ENCODE peak calls at places on chromosomes 16 and 17, in six cellular contexts. One of them, this sample, is unnamed. For H3K4me1, the result is how much of the 10 kb centered on the place peaks cover.

GRCh38 chr17:43740541-43740940 is 18.1 kb downstream of the SOST start:
- DNase-seq in right atrium auricular region: no peak
- DNase-seq in hepatocyte: no peak
- DNase-seq in heart right ventricle: no peak
- DNase-seq in testis: no peak
- DNase-seq in IMR-90: peak
- DNase-seq in this sample: no peak

GRCh38 chr17:10013360-10014112 is 108.5 kb upstream of the RCVRN start:
- DNase-seq in right atrium auricular region: no peak
- DNase-seq in hepatocyte: no peak
- DNase-seq in heart right ventricle: no peak
- DNase-seq in testis: no peak
- DNase-seq in IMR-90: peak
- DNase-seq in this sample: no peak

GRCh38 chr17:27976331-27976730 is 66.1 kb upstream of the NLK start:
- DNase-seq in right atrium auricular region: no peak
- DNase-seq in hepatocyte: no peak
- DNase-seq in heart right ventricle: no peak
- DNase-seq in testis: no peak
- DNase-seq in IMR-90: no peak
- DNase-seq in this sample: no peak

GRCh38 chr17:58576679-58577367 is 62.4 kb upstream of the MTMR4 start:
- DNase-seq in right atrium auricular region: no peak
- DNase-seq in hepatocyte: peak
- DNase-seq in heart right ventricle: no peak
- DNase-seq in testis: no peak
- DNase-seq in IMR-90: no peak
- DNase-seq in this sample: no peak

GRCh38 chr16:67803894-67804293 is 2.5 kb downstream of the RANBP10 start:
- DNase-seq in right atrium auricular region: no peak
- DNase-seq in hepatocyte: no peak
- DNase-seq in heart right ventricle: no peak
- DNase-seq in testis: no peak
- DNase-seq in IMR-90: no peak
- DNase-seq in this sample: no peak

GRCh38 chr17:38794221-38794620 is 5.1 kb downstream of the PIP4K2B start:
- DNase-seq in right atrium auricular region: no peak
- DNase-seq in hepatocyte: no peak
- DNase-seq in heart right ventricle: no peak
- DNase-seq in testis: no peak
- DNase-seq in IMR-90: no peak
- DNase-seq in this sample: no peak

GRCh38 chr17:73645050-73645871 is 1.0 kb upstream of the SDK2 start:
- DNase-seq in right atrium auricular region: no peak
- DNase-seq in hepatocyte: peak
- DNase-seq in heart right ventricle: peak
- DNase-seq in testis: peak
- DNase-seq in IMR-90: no peak
- DNase-seq in this sample: no peak

GRCh38 chr17:1485311-1485747 is 7.2 kb downstream of the MYO1C start:
- DNase-seq in right atrium auricular region: no peak
- DNase-seq in hepatocyte: peak
- DNase-seq in heart right ventricle: peak
- DNase-seq in testis: no peak
- DNase-seq in IMR-90: no peak
- DNase-seq in this sample: no peak

GRCh38 chr17:28975031-28975430 is 23.7 kb upstream of the PHF12 start:
- DNase-seq in right atrium auricular region: no peak
- DNase-seq in hepatocyte: no peak
- DNase-seq in heart right ventricle: no peak
- DNase-seq in testis: no peak
- DNase-seq in IMR-90: no peak
- DNase-seq in this sample: no peak

GRCh38 chr17:9924735-9925191 is 19.7 kb upstream of the RCVRN start:
- DNase-seq in right atrium auricular region: no peak
- DNase-seq in hepatocyte: peak
- DNase-seq in heart right ventricle: no peak
- DNase-seq in testis: peak
- DNase-seq in IMR-90: peak
- DNase-seq in this sample: no peak

GRCh38 chr16:82280867-82281266 is 110.8 kb upstream of the MPHOSPH6 start:
- DNase-seq in right atrium auricular region: no peak
- DNase-seq in hepatocyte: no peak
- DNase-seq in heart right ventricle: no peak
- DNase-seq in testis: no peak
- DNase-seq in IMR-90: no peak
- DNase-seq in this sample: no peak

GRCh38 chr17:45225051-45225700 is 3.5 kb downstream of the FMNL1 start:
- DNase-seq in right atrium auricular region: no peak
- DNase-seq in hepatocyte: no peak
- DNase-seq in heart right ventricle: no peak
- DNase-seq in testis: no peak
- DNase-seq in IMR-90: no peak
- DNase-seq in this sample: no peak

GRCh38 chr16:83967838-83968482 is at the start of gene NECAB2:
- DNase-seq in right atrium auricular region: no peak
- DNase-seq in hepatocyte: peak
- DNase-seq in heart right ventricle: peak
- DNase-seq in testis: peak
- DNase-seq in IMR-90: peak
- DNase-seq in this sample: no peak

GRCh38 chr17:76262732-76263344 is 2.3 kb upstream of the UBALD2 start:
- DNase-seq in right atrium auricular region: no peak
- DNase-seq in hepatocyte: peak
- DNase-seq in heart right ventricle: no peak
- DNase-seq in testis: no peak
- DNase-seq in IMR-90: no peak
- DNase-seq in this sample: no peak

GRCh38 chr17:42706732-42707131 is 24.4 kb downstream of the CNTNAP1 start:
- DNase-seq in right atrium auricular region: no peak
- DNase-seq in hepatocyte: no peak
- DNase-seq in heart right ventricle: no peak
- DNase-seq in testis: no peak
- DNase-seq in IMR-90: no peak
- DNase-seq in this sample: no peak

GRCh38 chr17:56786989-56787482 is 46.7 kb downstream of the C17orf67 start:
- DNase-seq in right atrium auricular region: no peak
- DNase-seq in hepatocyte: peak
- DNase-seq in heart right ventricle: no peak
- DNase-seq in testis: no peak
- DNase-seq in IMR-90: peak
- DNase-seq in this sample: no peak

GRCh38 chr16:65572156-65572555 is 450.3 kb upstream of the CDH11 start:
- DNase-seq in right atrium auricular region: no peak
- DNase-seq in hepatocyte: no peak
- DNase-seq in heart right ventricle: no peak
- DNase-seq in testis: no peak
- DNase-seq in IMR-90: peak
- DNase-seq in this sample: no peak

GRCh38 chr16:15434425-15435215 is at the start of gene BMERB1:
- DNase-seq in right atrium auricular region: peak
- DNase-seq in hepatocyte: peak
- DNase-seq in heart right ventricle: peak
- DNase-seq in testis: peak
- DNase-seq in IMR-90: peak
- DNase-seq in this sample: peak

GRCh38 chr16:88811850-88812736 is at the start of gene APRT:
- DNase-seq in right atrium auricular region: peak
- DNase-seq in hepatocyte: peak
- DNase-seq in heart right ventricle: peak
- DNase-seq in testis: peak
- DNase-seq in IMR-90: peak
- DNase-seq in this sample: peak

GRCh38 chr17:19329136-19329535 is 33.4 kb downstream of the B9D1 start:
- DNase-seq in right atrium auricular region: no peak
- DNase-seq in hepatocyte: no peak
- DNase-seq in heart right ventricle: no peak
- DNase-seq in testis: no peak
- DNase-seq in IMR-90: no peak
- DNase-seq in this sample: no peak

GRCh38 chr17:38730526-38731379 is 612 bp downstream of the CISD3 start:
- DNase-seq in right atrium auricular region: peak
- DNase-seq in hepatocyte: peak
- DNase-seq in heart right ventricle: peak
- DNase-seq in testis: peak
- DNase-seq in IMR-90: peak
- DNase-seq in this sample: peak

GRCh38 chr16:46883353-46883689 is 841 bp upstream of the GPT2 start:
- DNase-seq in right atrium auricular region: no peak
- DNase-seq in hepatocyte: peak
- DNase-seq in heart right ventricle: no peak
- DNase-seq in testis: no peak
- DNase-seq in IMR-90: no peak
- DNase-seq in this sample: no peak

GRCh38 chr17:50681260-50682200 is 26.2 kb downstream of the ANKRD40 start:
- DNase-seq in right atrium auricular region: peak
- DNase-seq in hepatocyte: peak
- DNase-seq in heart right ventricle: no peak
- DNase-seq in testis: peak
- DNase-seq in IMR-90: peak
- DNase-seq in this sample: no peak
- TF ChIP-seq CTCF in right atrium auricular region: peak
- TF ChIP-seq CTCF in hepatocyte: peak
- TF ChIP-seq CTCF in heart right ventricle: peak
- TF ChIP-seq CTCF in testis: peak
- TF ChIP-seq CTCF in IMR-90: peak
- TF ChIP-seq CTCF in this sample: peak

DNA sequence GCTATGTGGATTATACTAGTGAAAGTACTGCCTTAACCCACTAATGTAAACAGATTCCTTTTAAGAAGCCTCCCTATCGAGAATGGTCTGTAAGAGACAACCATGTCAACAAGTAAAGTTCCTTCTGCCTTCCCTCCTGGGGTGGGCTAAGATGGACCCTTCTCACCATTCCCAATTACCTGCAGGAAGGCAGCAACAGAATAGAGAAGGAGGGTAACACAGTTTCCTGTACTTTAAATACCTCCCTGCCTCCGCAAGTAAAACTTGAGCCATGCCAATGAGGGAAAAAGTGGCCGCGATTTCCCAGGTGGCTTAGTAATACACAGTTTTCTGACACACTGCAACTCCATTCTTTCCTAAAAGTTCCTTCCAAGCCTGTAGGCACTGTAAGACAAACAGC is 45.2 kb downstream of the TOX3 start:
- DNase-seq in right atrium auricular region: no peak
- DNase-seq in hepatocyte: no peak
- DNase-seq in heart right ventricle: no peak
- DNase-seq in testis: no peak
- DNase-seq in IMR-90: no peak
- DNase-seq in this sample: no peak
- H3K4me1 ChIP-seq in right atrium auricular region: under half
- H3K4me1 ChIP-seq in hepatocyte: under half
- H3K4me1 ChIP-seq in heart right ventricle: under half
- H3K4me1 ChIP-seq in testis: under half
- H3K4me1 ChIP-seq in IMR-90: under half
- H3K4me1 ChIP-seq in this sample: under half

GRCh38 chr16:56990407-56991286 is 1.3 kb downstream of the NLRC5 start:
- DNase-seq in right atrium auricular region: no peak
- DNase-seq in hepatocyte: no peak
- DNase-seq in heart right ventricle: no peak
- DNase-seq in testis: no peak
- DNase-seq in IMR-90: no peak
- DNase-seq in this sample: no peak

GRCh38 chr16:56987692-56988091 is 1.7 kb upstream of the NLRC5 start:
- DNase-seq in right atrium auricular region: no peak
- DNase-seq in hepatocyte: no peak
- DNase-seq in heart right ventricle: no peak
- DNase-seq in testis: no peak
- DNase-seq in IMR-90: no peak
- DNase-seq in this sample: no peak

GRCh38 chr16:56988161-56988947 is 1.0 kb upstream of the NLRC5 start:
- DNase-seq in right atrium auricular region: no peak
- DNase-seq in hepatocyte: no peak
- DNase-seq in heart right ventricle: no peak
- DNase-seq in testis: no peak
- DNase-seq in IMR-90: peak
- DNase-seq in this sample: no peak

GRCh38 chr16:56988948-56989945 is at the start of gene NLRC5:
- DNase-seq in right atrium auricular region: peak
- DNase-seq in hepatocyte: peak
- DNase-seq in heart right ventricle: peak
- DNase-seq in testis: peak
- DNase-seq in IMR-90: peak
- DNase-seq in this sample: peak

DNA sequence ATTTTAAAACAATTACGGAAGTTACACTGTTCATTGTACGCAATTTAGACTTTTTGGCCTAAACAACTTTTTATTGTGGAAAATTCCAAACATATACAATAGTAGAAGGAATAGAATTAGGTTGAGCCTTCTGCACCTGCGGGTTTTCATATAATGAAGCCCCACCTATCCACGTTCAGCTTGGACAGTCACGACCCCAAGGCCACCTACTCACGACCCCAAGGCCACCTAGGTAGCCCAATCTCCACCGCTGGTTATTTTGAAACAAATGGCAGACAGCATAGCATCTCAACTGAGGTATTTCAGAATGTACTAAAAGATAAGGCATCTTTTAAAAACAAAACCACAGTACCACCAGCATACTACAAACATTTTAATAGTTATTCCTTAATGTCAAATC is 631 bp downstream of the NLRC5 start:
- DNase-seq in right atrium auricular region: no peak
- DNase-seq in hepatocyte: no peak
- DNase-seq in heart right ventricle: no peak
- DNase-seq in testis: no peak
- DNase-seq in IMR-90: no peak
- DNase-seq in this sample: no peak
- H3K27ac ChIP-seq in right atrium auricular region: peak
- H3K27ac ChIP-seq in hepatocyte: no peak
- H3K27ac ChIP-seq in heart right ventricle: peak
- H3K27ac ChIP-seq in testis: peak
- H3K27ac ChIP-seq in IMR-90: peak
- H3K27ac ChIP-seq in this sample: peak

GRCh38 chr16:49912688-49913087 is 56.8 kb upstream of the ZNF423 start:
- DNase-seq in right atrium auricular region: no peak
- DNase-seq in hepatocyte: no peak
- DNase-seq in heart right ventricle: no peak
- DNase-seq in testis: no peak
- DNase-seq in IMR-90: no peak
- DNase-seq in this sample: no peak
- TF ChIP-seq CTCF in right atrium auricular region: no peak
- TF ChIP-seq CTCF in hepatocyte: no peak
- TF ChIP-seq CTCF in heart right ventricle: no peak
- TF ChIP-seq CTCF in testis: no peak
- TF ChIP-seq CTCF in IMR-90: no peak
- TF ChIP-seq CTCF in this sample: no peak

GRCh38 chr17:7218774-7219173 is 862 bp downstream of the DLG4 start:
- DNase-seq in right atrium auricular region: no peak
- DNase-seq in hepatocyte: no peak
- DNase-seq in heart right ventricle: no peak
- DNase-seq in testis: no peak
- DNase-seq in IMR-90: no peak
- DNase-seq in this sample: no peak
- H3K4me1 ChIP-seq in right atrium auricular region: half or more
- H3K4me1 ChIP-seq in hepatocyte: under half
- H3K4me1 ChIP-seq in heart right ventricle: half or more
- H3K4me1 ChIP-seq in testis: under half
- H3K4me1 ChIP-seq in IMR-90: under half
- H3K4me1 ChIP-seq in this sample: half or more

This sample was measured in tibial nerve.